ENCODE peak calls at places on chromosome 6, in six cellular contexts. One of them, this sample, is unnamed.

GRCh38 chr6:145878591-145879295 is 64.1 kb upstream of the FBXO30 start:
- DNase-seq in cardiac muscle cell: no peak
- DNase-seq in mesothelial cell of epicardium: no peak
- DNase-seq in HFFc6: no peak
- DNase-seq in MCF 10A: no peak
- DNase-seq in fibroblast of lung: peak
- DNase-seq in this sample: no peak

GRCh38 chr6:88211446-88211845 is 45.3 kb upstream of the CNR1 start:
- DNase-seq in cardiac muscle cell: no peak
- DNase-seq in mesothelial cell of epicardium: no peak
- DNase-seq in HFFc6: no peak
- DNase-seq in MCF 10A: no peak
- DNase-seq in fibroblast of lung: no peak
- DNase-seq in this sample: no peak

GRCh38 chr6:15879372-15880261 is 216.8 kb upstream of the DTNBP1 start:
- DNase-seq in cardiac muscle cell: peak
- DNase-seq in mesothelial cell of epicardium: peak
- DNase-seq in HFFc6: no peak
- DNase-seq in MCF 10A: peak
- DNase-seq in fibroblast of lung: peak
- DNase-seq in this sample: no peak

GRCh38 chr6:138987643-138988468 is at the start of gene REPS1:
- DNase-seq in cardiac muscle cell: peak
- DNase-seq in mesothelial cell of epicardium: peak
- DNase-seq in HFFc6: peak
- DNase-seq in MCF 10A: peak
- DNase-seq in fibroblast of lung: peak
- DNase-seq in this sample: peak

GRCh38 chr6:43862925-43863324 is 92.9 kb downstream of the VEGFA start:
- DNase-seq in cardiac muscle cell: no peak
- DNase-seq in mesothelial cell of epicardium: no peak
- DNase-seq in HFFc6: no peak
- DNase-seq in MCF 10A: no peak
- DNase-seq in fibroblast of lung: no peak
- DNase-seq in this sample: no peak

GRCh38 chr6:166419268-166419667 is 36.5 kb upstream of the MPC1 start:
- DNase-seq in cardiac muscle cell: no peak
- DNase-seq in mesothelial cell of epicardium: no peak
- DNase-seq in HFFc6: no peak
- DNase-seq in MCF 10A: peak
- DNase-seq in fibroblast of lung: peak
- DNase-seq in this sample: no peak

GRCh38 chr6:1643830-1644445 is 34.2 kb downstream of the FOXC1 start:
- DNase-seq in cardiac muscle cell: no peak
- DNase-seq in mesothelial cell of epicardium: no peak
- DNase-seq in HFFc6: no peak
- DNase-seq in MCF 10A: no peak
- DNase-seq in fibroblast of lung: no peak
- DNase-seq in this sample: no peak

GRCh38 chr6:140602843-140603242 is 1228.4 kb upstream of the CITED2 start:
- DNase-seq in cardiac muscle cell: no peak
- DNase-seq in mesothelial cell of epicardium: no peak
- DNase-seq in HFFc6: peak
- DNase-seq in MCF 10A: no peak
- DNase-seq in fibroblast of lung: peak
- DNase-seq in this sample: no peak

GRCh38 chr6:67094431-67094830 is 1387.4 kb upstream of the EYS start:
- DNase-seq in cardiac muscle cell: no peak
- DNase-seq in mesothelial cell of epicardium: no peak
- DNase-seq in HFFc6: no peak
- DNase-seq in MCF 10A: no peak
- DNase-seq in fibroblast of lung: no peak
- DNase-seq in this sample: no peak

GRCh38 chr6:140846518-140847277 is 1286.0 kb upstream of the GJE1 start:
- DNase-seq in cardiac muscle cell: no peak
- DNase-seq in mesothelial cell of epicardium: no peak
- DNase-seq in HFFc6: peak
- DNase-seq in MCF 10A: peak
- DNase-seq in fibroblast of lung: peak
- DNase-seq in this sample: no peak

GRCh38 chr6:107061125-107062020 is 33.4 kb downstream of the MTRES1 start:
- DNase-seq in cardiac muscle cell: peak
- DNase-seq in mesothelial cell of epicardium: no peak
- DNase-seq in HFFc6: no peak
- DNase-seq in MCF 10A: no peak
- DNase-seq in fibroblast of lung: no peak
- DNase-seq in this sample: no peak

GRCh38 chr6:133315811-133316210 is 74.7 kb downstream of the EYA4 start:
- DNase-seq in cardiac muscle cell: no peak
- DNase-seq in mesothelial cell of epicardium: no peak
- DNase-seq in HFFc6: no peak
- DNase-seq in MCF 10A: no peak
- DNase-seq in fibroblast of lung: no peak
- DNase-seq in this sample: no peak

GRCh38 chr6:148593130-148593812 is 153.6 kb upstream of the UST start:
- DNase-seq in cardiac muscle cell: no peak
- DNase-seq in mesothelial cell of epicardium: no peak
- DNase-seq in HFFc6: peak
- DNase-seq in MCF 10A: no peak
- DNase-seq in fibroblast of lung: peak
- DNase-seq in this sample: no peak

GRCh38 chr6:17281100-17281496 is at the start of gene RBM24:
- DNase-seq in cardiac muscle cell: peak
- DNase-seq in mesothelial cell of epicardium: peak
- DNase-seq in HFFc6: peak
- DNase-seq in MCF 10A: peak
- DNase-seq in fibroblast of lung: peak
- DNase-seq in this sample: peak

GRCh38 chr6:89045585-89045984 is 35.0 kb upstream of the PNRC1 start:
- DNase-seq in cardiac muscle cell: no peak
- DNase-seq in mesothelial cell of epicardium: no peak
- DNase-seq in HFFc6: peak
- DNase-seq in MCF 10A: peak
- DNase-seq in fibroblast of lung: no peak
- DNase-seq in this sample: no peak

GRCh38 chr6:26600759-26601158 is 4.0 kb downstream of the ABT1 start:
- DNase-seq in cardiac muscle cell: no peak
- DNase-seq in mesothelial cell of epicardium: no peak
- DNase-seq in HFFc6: no peak
- DNase-seq in MCF 10A: no peak
- DNase-seq in fibroblast of lung: no peak
- DNase-seq in this sample: no peak

GRCh38 chr6:158174514-158174913 is 6.4 kb downstream of the GTF2H5 start:
- DNase-seq in cardiac muscle cell: no peak
- DNase-seq in mesothelial cell of epicardium: no peak
- DNase-seq in HFFc6: peak
- DNase-seq in MCF 10A: peak
- DNase-seq in fibroblast of lung: peak
- DNase-seq in this sample: no peak

GRCh38 chr6:46789434-46790358 is 3.5 kb upstream of the MEP1A start:
- DNase-seq in cardiac muscle cell: no peak
- DNase-seq in mesothelial cell of epicardium: no peak
- DNase-seq in HFFc6: no peak
- DNase-seq in MCF 10A: no peak
- DNase-seq in fibroblast of lung: no peak
- DNase-seq in this sample: no peak
- TF ChIP-seq CTCF in cardiac muscle cell: no peak
- TF ChIP-seq CTCF in mesothelial cell of epicardium: no peak
- TF ChIP-seq CTCF in HFFc6: no peak
- TF ChIP-seq CTCF in MCF 10A: no peak
- TF ChIP-seq CTCF in fibroblast of lung: no peak
- TF ChIP-seq CTCF in this sample: no peak

GRCh38 chr6:20608371-20608770 is 74.1 kb downstream of the CDKAL1 start:
- DNase-seq in cardiac muscle cell: no peak
- DNase-seq in mesothelial cell of epicardium: no peak
- DNase-seq in HFFc6: no peak
- DNase-seq in MCF 10A: no peak
- DNase-seq in fibroblast of lung: no peak
- DNase-seq in this sample: no peak
- TF ChIP-seq CTCF in cardiac muscle cell: no peak
- TF ChIP-seq CTCF in mesothelial cell of epicardium: no peak
- TF ChIP-seq CTCF in HFFc6: no peak
- TF ChIP-seq CTCF in MCF 10A: no peak
- TF ChIP-seq CTCF in fibroblast of lung: no peak
- TF ChIP-seq CTCF in this sample: no peak

GRCh38 chr6:63814459-63814858 is 178.9 kb downstream of the PHF3 start:
- DNase-seq in cardiac muscle cell: no peak
- DNase-seq in mesothelial cell of epicardium: no peak
- DNase-seq in HFFc6: no peak
- DNase-seq in MCF 10A: no peak
- DNase-seq in fibroblast of lung: no peak
- DNase-seq in this sample: no peak

GRCh38 chr6:63817492-63818050 is 182.0 kb downstream of the PHF3 start:
- DNase-seq in cardiac muscle cell: no peak
- DNase-seq in mesothelial cell of epicardium: no peak
- DNase-seq in HFFc6: no peak
- DNase-seq in MCF 10A: no peak
- DNase-seq in fibroblast of lung: no peak
- DNase-seq in this sample: no peak

GRCh38 chr6:63816401-63816975 is 180.9 kb downstream of the PHF3 start:
- DNase-seq in cardiac muscle cell: no peak
- DNase-seq in mesothelial cell of epicardium: no peak
- DNase-seq in HFFc6: no peak
- DNase-seq in MCF 10A: no peak
- DNase-seq in fibroblast of lung: no peak
- DNase-seq in this sample: no peak

GRCh38 chr6:63819831-63820230 is 184.2 kb downstream of the PHF3 start:
- DNase-seq in cardiac muscle cell: no peak
- DNase-seq in mesothelial cell of epicardium: no peak
- DNase-seq in HFFc6: no peak
- DNase-seq in MCF 10A: no peak
- DNase-seq in fibroblast of lung: no peak
- DNase-seq in this sample: no peak

GRCh38 chr6:63816979-63817436 is 181.4 kb downstream of the PHF3 start:
- DNase-seq in cardiac muscle cell: peak
- DNase-seq in mesothelial cell of epicardium: no peak
- DNase-seq in HFFc6: peak
- DNase-seq in MCF 10A: peak
- DNase-seq in fibroblast of lung: no peak
- DNase-seq in this sample: no peak
- TF ChIP-seq CTCF in cardiac muscle cell: peak
- TF ChIP-seq CTCF in mesothelial cell of epicardium: no peak
- TF ChIP-seq CTCF in HFFc6: peak
- TF ChIP-seq CTCF in MCF 10A: no peak
- TF ChIP-seq CTCF in fibroblast of lung: peak
- TF ChIP-seq CTCF in this sample: no peak

GRCh38 chr6:5275497-5275896 is 14.2 kb downstream of the FARS2 start:
- DNase-seq in cardiac muscle cell: no peak
- DNase-seq in mesothelial cell of epicardium: no peak
- DNase-seq in HFFc6: no peak
- DNase-seq in MCF 10A: no peak
- DNase-seq in fibroblast of lung: no peak
- DNase-seq in this sample: no peak
- TF ChIP-seq CTCF in cardiac muscle cell: peak
- TF ChIP-seq CTCF in mesothelial cell of epicardium: no peak
- TF ChIP-seq CTCF in HFFc6: peak
- TF ChIP-seq CTCF in MCF 10A: peak
- TF ChIP-seq CTCF in fibroblast of lung: no peak
- TF ChIP-seq CTCF in this sample: no peak